ENCODE peak calls at places on chromosomes 5 and 9, in six cellular contexts. A is stimulated activated CD4-positive, alpha-beta T cell treated with anti-CD3 and anti-CD28 coated beads, Interleukin-15, amount 100 ng/mL, for 1 hour; Y is naive thymus-derived CD8-positive, alpha-beta T cell; R is cardiac muscle cell; X is T follicular helper cell; I is endothelial cell of umbilical vein. K is an unnamed sample.

GRCh38 chr9:22454021-22454420 is 7.4 kb downstream of the DMRTA1 start:
- DNase-seq in A (no peak), Y (no peak), R (no peak), X (no peak), I (no peak), K (no peak)

GRCh38 chr9:98482248-98482647 is 226.5 kb downstream of the GABBR2 start:
- DNase-seq in A (no peak), Y (no peak), R (peak), X (no peak), I (no peak), K (peak)

GRCh38 chr9:121727295-121728028 is 76.0 kb downstream of the DAB2IP start:
- DNase-seq in A (no peak), Y (no peak), R (peak), X (no peak), I (peak), K (peak)

GRCh38 chr5:154713615-154714125 is 41.5 kb upstream of the LARP1 start:
- DNase-seq in A (no peak), Y (no peak), R (no peak), X (no peak), I (peak), K (no peak)

GRCh38 chr5:107670028-107670926 is 460 bp downstream of the EFNA5 start:
- DNase-seq in A (no peak), Y (no peak), R (peak), X (no peak), I (peak), K (peak)

GRCh38 chr5:169226904-169227303 is 74.0 kb downstream of the SLIT3 start:
- DNase-seq in A (no peak), Y (no peak), R (no peak), X (no peak), I (no peak), K (no peak)

GRCh38 chr9:137021979-137022619 is 5.9 kb downstream of the ABCA2 start:
- DNase-seq in A (peak), Y (peak), R (peak), X (peak), I (peak), K (peak)

GRCh38 chr9:4126184-4126865 is 173.5 kb downstream of the GLIS3 start:
- DNase-seq in A (no peak), Y (no peak), R (peak), X (no peak), I (peak), K (peak)

GRCh38 chr5:111953351-111954127 is 196.5 kb upstream of the NREP start:
- DNase-seq in A (no peak), Y (no peak), R (peak), X (no peak), I (no peak), K (peak)

GRCh38 chr5:129820-130219 is 37.9 kb downstream of the PLEKHG4B start:
- DNase-seq in A (no peak), Y (no peak), R (peak), X (no peak), I (no peak), K (peak)

GRCh38 chr5:73917433-73917832 is 291.4 kb downstream of the ARHGEF28 start:
- DNase-seq in A (no peak), Y (no peak), R (no peak), X (no peak), I (no peak), K (no peak)

GRCh38 chr5:140351609-140352334 is 5.4 kb upstream of the HBEGF start:
- DNase-seq in A (no peak), Y (peak), R (peak), X (peak), I (peak), K (peak)

GRCh38 chr9:21413089-21414023 is 4.4 kb downstream of the IFNA8 start:
- DNase-seq in A (no peak), Y (peak), R (no peak), X (no peak), I (no peak), K (no peak)

GRCh38 chr9:113299800-113300292 is 3.3 kb downstream of the RNF183 start:
- DNase-seq in A (no peak), Y (no peak), R (peak), X (no peak), I (peak), K (peak)

GRCh38 chr9:89633404-89633803 is 28.6 kb downstream of the GADD45G start:
- DNase-seq in A (no peak), Y (no peak), R (no peak), X (no peak), I (no peak), K (no peak)

GRCh38 chr5:37777472-37778135 is 62.2 kb downstream of the GDNF start:
- DNase-seq in A (no peak), Y (no peak), R (peak), X (no peak), I (no peak), K (peak)

GRCh38 chr9:17807670-17808282 is 228.9 kb downstream of the SH3GL2 start:
- DNase-seq in A (no peak), Y (no peak), R (no peak), X (no peak), I (no peak), K (no peak)

GRCh38 chr5:111511174-111512025 is 935 bp downstream of the STARD4 start:
- DNase-seq in A (no peak), Y (peak), R (no peak), X (no peak), I (peak), K (peak)

GRCh38 chr5:178213748-178214151 is 9.4 kb downstream of the HNRNPAB start:
- DNase-seq in A (no peak), Y (no peak), R (no peak), X (no peak), I (no peak), K (no peak)

GRCh38 chr5:32030226-32030625 is 143.9 kb downstream of the GOLPH3 start:
- DNase-seq in A (no peak), Y (no peak), R (no peak), X (no peak), I (no peak), K (no peak)

GRCh38 chr5:66666778-66667177 is 70.6 kb downstream of the MAST4 start:
- DNase-seq in A (no peak), Y (no peak), R (no peak), X (no peak), I (no peak), K (no peak)

K was measured in fibroblast of pulmonary artery.